ENCODE peak calls at places on chromosomes 1 and 21, in six cellular contexts. Z is H1, I is HepG2, X is GM12892, E is GM12878, R is K562. H is an unnamed sample.

GRCh38 chr1:164635784-164636729 is 77.1 kb downstream of the PBX1 start:
- DNase-seq in Z (no peak), I (no peak), X (no peak), E (no peak), R (no peak), H (no peak)

GRCh38 chr1:111366256-111366655 is 61.3 kb downstream of the OVGP1 start:
- DNase-seq in Z (no peak), I (no peak), X (no peak), E (no peak), R (no peak), H (no peak)

GRCh38 chr1:161117681-161118581 is at the start of the genes NIT1 and PFDN2:
- DNase-seq in Z (peak; percentile 72), I (peak; percentile 77), X (peak; percentile 93), E (peak; percentile 38), R (peak; percentile 87), H (peak; percentile 88)

GRCh38 chr1:906532-907420 is 16.9 kb upstream of the SAMD11 start:
- DNase-seq in Z (no peak), I (no peak), X (peak; percentile 46), E (no peak), R (no peak), H (peak; percentile 59)

GRCh38 chr1:183043872-183044859 is 20.9 kb downstream of the LAMC1 start:
- DNase-seq in Z (no peak), I (peak; percentile 33), X (no peak), E (no peak), R (no peak), H (no peak)

GRCh38 chr21:34702341-34702807 is 33.6 kb downstream of the CLIC6 start:
- DNase-seq in Z (no peak), I (no peak), X (no peak), E (no peak), R (no peak), H (no peak)

GRCh38 chr1:117585086-117585485 is 20.8 kb upstream of the TENT5C start:
- DNase-seq in Z (no peak), I (no peak), X (no peak), E (no peak), R (no peak), H (no peak)

GRCh38 chr1:224736619-224737352 is 120.7 kb downstream of the CNIH3 start:
- DNase-seq in Z (no peak), I (peak; percentile 10), X (peak; percentile 40), E (peak; percentile 93), R (peak; percentile 43), H (no peak)

GRCh38 chr1:65389296-65389695 is 31.2 kb upstream of the LEPR start:
- DNase-seq in Z (no peak), I (no peak), X (no peak), E (no peak), R (no peak), H (no peak)

GRCh38 chr1:25246600-25247023 is 642 bp downstream of the RSRP1 start:
- DNase-seq in Z (no peak), I (no peak), X (no peak), E (no peak), R (no peak), H (peak; percentile 21)

GRCh38 chr1:12610305-12610935 is 7.6 kb downstream of the DHRS3 start:
- DNase-seq in Z (no peak), I (no peak), X (no peak), E (no peak), R (no peak), H (no peak)

GRCh38 chr1:145720556-145720877 is 1.2 kb downstream of the CD160 start:
- DNase-seq in Z (no peak), I (no peak), X (no peak), E (no peak), R (no peak), H (no peak)

GRCh38 chr1:206513312-206514111 is 6.2 kb downstream of the RASSF5 start:
- DNase-seq in Z (no peak), I (no peak), X (no peak), E (no peak), R (no peak), H (no peak)

GRCh38 chr21:16908087-16908486 is 604.8 kb upstream of the CXADR start:
- DNase-seq in Z (no peak), I (no peak), X (no peak), E (no peak), R (no peak), H (no peak)

GRCh38 chr1:1621682-1622577 is 6.6 kb downstream of the MIB2 start:
- DNase-seq in Z (no peak), I (no peak), X (no peak), E (no peak), R (no peak), H (no peak)

GRCh38 chr1:53083636-53084588 is 21.9 kb downstream of the PODN start:
- DNase-seq in Z (no peak), I (no peak), X (no peak), E (no peak), R (no peak), H (no peak)

GRCh38 chr1:182723195-182723594 is 38.8 kb upstream of the RGS8 start:
- DNase-seq in Z (no peak), I (no peak), X (no peak), E (no peak), R (no peak), H (no peak)

GRCh38 chr21:46500224-46500861 is 41.7 kb downstream of the DIP2A start:
- DNase-seq in Z (no peak), I (peak; percentile 12), X (no peak), E (no peak), R (peak; percentile 37), H (no peak)

GRCh38 chr21:39345440-39345839 is 3.4 kb downstream of the HMGN1 start:
- DNase-seq in Z (no peak), I (no peak), X (no peak), E (no peak), R (no peak), H (no peak)

GRCh38 chr1:23960291-23960718 is 677 bp downstream of the PNRC2 start:
- DNase-seq in Z (no peak), I (no peak), X (no peak), E (no peak), R (no peak), H (no peak)

GRCh38 chr1:206890125-206890637 is 7.1 kb upstream of the IL24 start:
- DNase-seq in Z (no peak), I (no peak), X (no peak), E (no peak), R (no peak), H (no peak)

GRCh38 chr21:41784456-41785102 is 17.7 kb upstream of the RIPK4 start:
- DNase-seq in Z (no peak), I (no peak), X (no peak), E (no peak), R (no peak), H (no peak)
- TF ChIP-seq TAF1 in Z (no peak), I (no peak), X (no peak), E (no peak), R (no peak), H (no peak)

DNA sequence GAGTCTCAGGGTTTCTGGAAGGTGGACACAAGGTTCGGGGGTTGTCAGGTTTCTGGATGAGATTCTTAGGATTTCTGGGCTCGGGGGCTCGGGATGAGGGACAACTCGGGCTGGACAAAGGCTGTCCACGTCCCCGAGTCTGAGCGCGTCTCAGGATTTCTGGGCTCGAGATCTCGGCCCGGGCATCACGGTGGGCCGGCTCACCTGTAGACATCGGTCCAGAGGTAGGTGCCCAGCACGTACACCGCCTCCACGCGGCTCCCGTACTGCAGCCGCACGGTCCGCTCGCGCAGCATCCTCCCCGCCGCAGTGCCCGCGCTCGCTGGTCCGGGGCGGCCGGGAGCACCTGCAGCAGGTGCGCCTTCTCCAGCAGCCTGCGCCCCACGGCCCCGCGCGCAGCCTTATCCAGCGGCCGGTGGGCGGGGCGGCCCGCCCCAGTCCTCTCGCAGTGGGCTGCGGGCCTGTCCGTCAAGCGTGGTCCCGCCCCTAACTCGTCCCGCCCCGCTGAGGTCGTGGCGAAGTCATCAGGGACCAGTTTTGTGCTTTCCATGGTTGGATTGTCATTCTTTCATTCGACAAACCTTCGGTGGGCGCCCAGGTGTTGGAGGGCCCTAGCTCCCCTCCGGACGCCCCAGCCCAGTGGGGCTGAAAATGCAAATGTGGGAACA is at the start of gene PADI2:
- DNase-seq in Z (no peak), I (no peak), X (peak; percentile 89), E (no peak), R (peak; percentile 97), H (peak; percentile 85)
- TF ChIP-seq POLR2A in Z (no peak), I (no peak), X (no peak), E (no peak), R (no peak), H (no peak)

DNA sequence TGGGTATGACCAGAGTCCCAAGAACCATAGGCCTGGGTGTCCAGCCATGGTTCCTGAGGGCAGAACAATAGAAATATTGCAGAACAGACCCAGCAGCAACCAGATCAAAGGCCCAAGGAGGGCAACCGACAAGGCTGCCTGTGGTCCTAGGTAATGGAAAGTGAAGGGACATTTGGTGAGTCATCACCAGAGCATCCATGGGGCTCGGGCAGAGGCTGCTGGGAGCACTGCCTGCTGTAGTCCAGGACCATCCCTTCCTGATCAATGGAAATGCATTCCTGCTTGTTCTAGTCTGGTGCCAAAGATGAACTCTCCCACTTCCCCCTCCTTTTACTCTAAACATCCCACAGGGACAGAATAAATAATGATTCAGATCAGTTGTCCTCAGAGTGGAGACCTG is 172.8 kb upstream of the CACNA1E start:
- DNase-seq in Z (no peak), I (peak; percentile 50), X (no peak), E (no peak), R (no peak), H (no peak)
- TF ChIP-seq TAF1 in Z (no peak), I (no peak), X (no peak), E (no peak), R (no peak), H (no peak)

GRCh38 chr1:19802269-19802668 is 2.6 kb upstream of the TMCO4 start:
- DNase-seq in Z (no peak), I (no peak), X (no peak), E (no peak), R (no peak), H (no peak)

GRCh38 chr1:19797827-19798226 is 1.9 kb downstream of the TMCO4 start:
- DNase-seq in Z (no peak), I (no peak), X (no peak), E (no peak), R (no peak), H (no peak)

GRCh38 chr1:19799233-19799876 is 361 bp downstream of the TMCO4 start:
- DNase-seq in Z (no peak), I (peak; percentile 56), X (no peak), E (no peak), R (peak; percentile 85), H (peak; percentile 55)

GRCh38 chr1:19798486-19799232 is 1.1 kb downstream of the TMCO4 start:
- DNase-seq in Z (no peak), I (no peak), X (no peak), E (no peak), R (no peak), H (no peak)

DNA sequence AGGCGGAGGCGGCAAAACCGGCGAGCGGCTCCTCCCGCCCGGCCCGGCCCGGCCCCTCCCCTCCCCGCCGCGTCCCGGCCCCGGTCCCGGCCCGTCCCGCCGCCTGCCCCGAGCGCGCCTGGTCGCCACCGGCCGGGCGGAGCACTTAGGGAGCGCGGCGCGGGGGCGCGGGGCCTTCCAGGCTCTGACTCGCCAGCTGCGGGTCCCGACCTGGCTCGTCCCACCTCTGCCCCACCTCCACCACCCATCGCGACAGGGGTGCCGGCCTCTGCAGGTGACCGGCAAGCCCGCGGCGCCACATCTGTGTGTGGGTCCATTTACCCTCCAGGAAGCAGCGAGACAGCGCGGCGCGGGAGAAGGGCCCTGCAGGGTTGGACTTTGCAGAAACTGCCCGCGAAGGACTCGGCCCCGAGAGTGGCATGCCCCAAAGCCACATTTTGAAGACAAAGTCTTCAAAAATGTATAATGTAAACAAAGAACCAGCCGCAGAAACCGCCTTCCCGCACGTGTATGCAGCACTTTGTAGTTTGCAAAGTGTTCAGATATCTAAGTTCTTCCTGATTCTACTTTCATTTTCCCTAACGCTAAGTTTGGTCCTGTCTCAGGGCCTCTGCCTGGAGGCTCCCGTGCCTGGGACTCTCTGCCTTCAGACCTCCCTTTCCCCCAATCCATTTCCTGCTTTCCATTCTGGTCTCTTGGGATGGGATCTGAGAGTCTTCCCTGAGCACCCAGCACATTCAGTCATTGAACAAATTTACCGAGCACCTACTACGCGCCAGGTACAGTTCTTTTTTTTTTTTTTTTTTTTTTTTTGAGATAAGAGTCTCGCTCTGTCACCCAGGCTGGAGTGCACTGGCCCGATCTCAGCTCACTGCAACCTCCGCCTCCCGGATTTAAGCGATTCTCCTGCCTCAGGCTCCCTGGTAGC is at the start of gene TMCO4:
- DNase-seq in Z (no peak), I (peak; percentile 25), X (peak; percentile 70), E (no peak), R (no peak), H (peak; percentile 45)
- TF ChIP-seq POLR2A in Z (no peak), I (peak; percentile 27), X (no peak), E (no peak), R (no peak), H (no peak)

H was measured in GM12891.